ENCODE peak calls at places on chromosomes 11 and 22, in six cellular contexts. E is colonic mucosa, D is H1, Y is K562, A is Caco-2, W is mucosa of descending colon. J is an unnamed sample.

GRCh38 chr11:19846654-19847330 is 134.2 kb downstream of the NAV2 start:
- DNase-seq in Y (no peak), A (no peak), E (no peak), W (no peak), D (no peak), J (no peak)

GRCh38 chr11:78223320-78223954 is 34.7 kb downstream of the USP35 start:
- DNase-seq in D (no peak), E (no peak), W (no peak), A (no peak), Y (no peak), J (no peak)

GRCh38 chr11:26844963-26845362 is 123.1 kb upstream of the SLC5A12 start:
- DNase-seq in W (no peak), D (no peak), E (no peak), Y (no peak), A (no peak), J (no peak)

GRCh38 chr11:126081915-126082250 is 19.2 kb upstream of the CDON start:
- DNase-seq in E (no peak), D (no peak), A (no peak), W (no peak), Y (no peak), J (no peak)

GRCh38 chr22:40610329-40610850 is 26.1 kb downstream of the MRTFA start:
- DNase-seq in W (no peak), Y (no peak), A (no peak), D (no peak), E (no peak), J (no peak)

GRCh38 chr22:28435271-28435825 is 244.3 kb downstream of the TTC28 start:
- DNase-seq in D (no peak), A (no peak), E (peak; percentile 28), W (peak; percentile 28), Y (no peak), J (peak; percentile 79)

GRCh38 chr11:87859583-87859982 is 315.7 kb downstream of the RAB38 start:
- DNase-seq in E (no peak), D (no peak), A (no peak), W (no peak), Y (no peak), J (peak; percentile 22)

GRCh38 chr11:120511116-120511803 is at the start of gene GRIK4:
- DNase-seq in D (peak; percentile 63), A (peak; percentile 95), Y (peak; percentile 92), E (peak; percentile 84), W (peak; percentile 85), J (peak; percentile 71)

GRCh38 chr22:39174498-39175120 is 22.1 kb upstream of the CBX7 start:
- DNase-seq in Y (peak; percentile 21), E (peak; percentile 49), A (peak; percentile 87), D (peak; percentile 100), W (peak; percentile 69), J (peak; percentile 62)

GRCh38 chr11:115157247-115157646 is 347.0 kb downstream of the CADM1 start:
- DNase-seq in W (no peak), Y (no peak), A (no peak), D (no peak), E (no peak), J (no peak)

GRCh38 chr22:22931557-22932270 is 44.1 kb downstream of the IGLL5 start:
- DNase-seq in Y (no peak), A (no peak), E (no peak), D (no peak), W (peak; percentile 41), J (no peak)

GRCh38 chr11:120715239-120715638 is 203.7 kb downstream of the GRIK4 start:
- DNase-seq in D (no peak), A (peak; percentile 32), Y (peak; percentile 60), E (no peak), W (no peak), J (no peak)

GRCh38 chr11:130146797-130147196 is 12.8 kb upstream of the ST14 start:
- DNase-seq in W (no peak), Y (no peak), D (no peak), E (peak; percentile 64), A (no peak), J (no peak)

GRCh38 chr11:64629796-64630562 is 39.0 kb downstream of the SLC22A12 start:
- DNase-seq in A (no peak), E (no peak), D (peak; percentile 70), W (peak; percentile 46), Y (peak; percentile 98), J (peak; percentile 21)

GRCh38 chr11:3834349-3835099 is 6.2 kb downstream of the RHOG start:
- DNase-seq in D (no peak), Y (peak; percentile 81), A (no peak), E (peak; percentile 60), W (peak; percentile 37), J (no peak)

GRCh38 chr11:103659138-103659734 is 377.2 kb upstream of the DDI1 start:
- DNase-seq in A (peak; percentile 57), Y (no peak), E (no peak), W (no peak), D (no peak), J (no peak)

GRCh38 chr22:17100621-17101020 is 15.8 kb downstream of the IL17RA start:
- DNase-seq in Y (no peak), A (no peak), D (no peak), W (no peak), E (no peak), J (no peak)

GRCh38 chr11:57905439-57905838 is 118.2 kb upstream of the OR9Q1 start:
- DNase-seq in D (no peak), A (no peak), Y (no peak), W (no peak), E (peak; percentile 33), J (peak; percentile 85)

GRCh38 chr11:65695459-65696241 is 16.4 kb upstream of the KAT5 start:
- DNase-seq in W (peak; percentile 76), D (no peak), Y (peak; percentile 2), E (peak; percentile 85), A (no peak), J (peak; percentile 37)

GRCh38 chr11:36372101-36372767 is 76.1 kb downstream of the PRR5L start:
- DNase-seq in D (no peak), Y (no peak), W (no peak), A (no peak), E (no peak), J (peak; percentile 63)

GRCh38 chr11:33698921-33699320 is 1.7 kb downstream of the C11orf91 start:
- DNase-seq in W (no peak), A (no peak), D (no peak), E (no peak), Y (no peak), J (no peak)

GRCh38 chr11:33697997-33698396 is 2.6 kb downstream of the C11orf91 start:
- DNase-seq in E (no peak), A (no peak), D (no peak), W (no peak), Y (no peak), J (no peak)

GRCh38 chr11:33700425-33701271 is at the start of gene C11orf91:
- DNase-seq in E (peak; percentile 98), A (peak; percentile 98), W (peak; percentile 97), Y (peak; percentile 98), D (peak; percentile 82), J (peak; percentile 96)

GRCh38 chr11:33701302-33701701 is 676 bp upstream of the C11orf91 start:
- DNase-seq in A (no peak), D (no peak), W (no peak), E (no peak), Y (no peak), J (peak; percentile 88)

GRCh38 chr11:33699515-33700424 is 856 bp downstream of the C11orf91 start:
- DNase-seq in Y (peak; percentile 43), E (peak; percentile 82), W (peak; percentile 71), D (no peak), A (no peak), J (peak; percentile 51)
- H3K4me3 ChIP-seq in Y (peak overlapping the region; percentile 41), E (peak overlapping the region; percentile 45), W (no peak overlapping the region), D (peak overlapping the region; percentile 20), A (peak overlapping the region; percentile 85), J (peak overlapping the region; percentile 9)

GRCh38 chr11:82818399-82819043 is 81.7 kb downstream of the PRCP start:
- DNase-seq in W (no peak), A (peak; percentile 64), E (no peak), Y (no peak), D (no peak), J (no peak)
- TF ChIP-seq CTCF in W (no peak), A (peak; percentile 43), E (no peak), Y (peak; percentile 29), D (no peak), J (no peak)

DNA sequence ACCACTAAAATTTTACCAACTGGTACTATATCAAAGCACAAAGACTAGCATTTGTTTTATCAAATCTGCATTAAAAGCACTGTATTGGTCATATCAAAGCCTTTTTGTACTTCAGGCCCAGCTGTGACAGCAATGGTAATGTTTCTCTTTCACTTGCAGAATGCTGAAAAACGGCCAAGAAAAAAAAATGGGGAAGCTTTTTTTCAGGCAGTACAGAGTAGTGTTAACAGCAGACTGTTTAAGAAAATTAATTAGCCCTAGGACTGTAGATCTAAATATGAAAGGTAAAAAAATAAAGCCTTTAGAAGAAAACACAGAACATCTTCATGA is 33.3 kb downstream of the DENND5A start:
- DNase-seq in E (no peak), W (no peak), D (no peak), Y (no peak), A (no peak), J (no peak)
- H3K4me3 ChIP-seq in E (no peak overlapping the region), W (no peak overlapping the region), D (peak overlapping the region; percentile 15), Y (no peak overlapping the region), A (no peak overlapping the region), J (no peak overlapping the region)

GRCh38 chr22:38108561-38109319 is 1.7 kb downstream of the BAIAP2L2 start:
- DNase-seq in D (no peak), E (peak; percentile 67), Y (no peak), A (no peak), W (peak; percentile 24), J (no peak)

GRCh38 chr22:38103641-38104040 is 6.8 kb downstream of the BAIAP2L2 start:
- DNase-seq in A (no peak), Y (no peak), E (no peak), D (no peak), W (peak; percentile 0), J (no peak)

GRCh38 chr22:38107692-38108515 is 2.6 kb downstream of the BAIAP2L2 start:
- DNase-seq in E (peak; percentile 92), Y (no peak), A (peak; percentile 42), D (no peak), W (peak; percentile 87), J (no peak)

GRCh38 chr22:38106814-38107578 is 3.5 kb downstream of the BAIAP2L2 start:
- DNase-seq in D (no peak), A (no peak), E (no peak), Y (no peak), W (peak; percentile 42), J (no peak)

GRCh38 chr22:38104084-38104483 is 6.4 kb downstream of the BAIAP2L2 start:
- DNase-seq in D (no peak), Y (peak; percentile 44), E (no peak), A (no peak), W (peak; percentile 7), J (no peak)
- TF ChIP-seq CTCF in D (peak; percentile 72), Y (peak; percentile 48), E (no peak), A (peak; percentile 27), W (no peak), J (peak; percentile 29)

DNA sequence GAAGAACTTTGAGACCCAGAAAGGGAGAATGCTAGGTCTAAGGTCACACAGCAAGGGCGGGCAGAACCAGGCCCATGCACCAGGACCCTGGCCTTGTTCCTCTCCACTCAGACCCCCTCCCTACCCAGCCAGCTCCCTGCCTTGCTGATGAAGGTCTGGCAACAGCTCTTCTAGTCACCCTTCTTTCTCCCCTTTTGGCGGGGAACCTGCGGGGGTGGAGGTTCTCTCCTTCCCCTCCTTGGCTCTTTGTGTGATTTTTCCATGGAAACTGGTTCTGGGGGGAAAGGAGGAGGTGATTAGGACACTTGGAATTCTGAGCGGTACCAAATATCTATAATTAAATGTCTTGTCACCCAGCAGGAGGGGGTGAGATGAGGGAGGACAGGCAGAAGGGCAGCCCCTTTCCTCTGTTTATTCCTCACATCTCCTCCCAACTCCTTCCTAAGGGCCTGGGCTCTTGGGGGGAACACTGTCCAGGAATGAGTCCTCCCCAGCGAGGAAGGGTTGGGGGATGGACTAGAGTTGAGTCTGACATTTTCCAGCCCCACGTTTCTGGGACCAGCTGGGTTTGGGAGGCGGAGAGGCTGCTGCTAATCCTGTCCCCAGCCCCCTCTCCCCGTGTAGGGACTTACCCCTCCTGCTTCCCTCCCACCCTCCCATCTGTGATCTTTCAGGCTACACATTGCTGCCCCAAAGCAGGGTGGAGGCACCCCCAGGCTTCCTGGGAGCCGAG is 7.4 kb downstream of the ARHGEF17 start:
- DNase-seq in Y (no peak), A (no peak), E (no peak), W (no peak), D (no peak), J (no peak)
- H3K4me3 ChIP-seq in Y (no peak overlapping the region), A (no peak overlapping the region), E (no peak overlapping the region), W (no peak overlapping the region), D (no peak overlapping the region), J (no peak overlapping the region)